ENCODE peak calls at places on chromosomes 1 and 21, in five cellular contexts. One of them, this sample, is unnamed.
A peak's percentile ranks its signal among the peaks of the same experiment; 100 is the strongest.

GRCh38 chr1:78492376-78492950 is 1.7 kb downstream of the PTGFR start:
- DNase-seq in HCT116: no peak
- DNase-seq in gastrocnemius medialis: no peak
- DNase-seq in IMR-90: no peak
- DNase-seq in stomach: no peak
- DNase-seq in this sample: no peak

GRCh38 chr1:224544711-224545110 is 71.4 kb upstream of the CNIH3 start:
- DNase-seq in HCT116: no peak
- DNase-seq in IMR-90: no peak
- DNase-seq in gastrocnemius medialis: no peak
- DNase-seq in stomach: no peak
- DNase-seq in this sample: no peak

GRCh38 chr1:34871443-34872132 is 12.0 kb upstream of the SMIM12 start:
- DNase-seq in HCT116: no peak
- DNase-seq in IMR-90: no peak
- DNase-seq in stomach: no peak
- DNase-seq in gastrocnemius medialis: no peak
- DNase-seq in this sample: no peak

GRCh38 chr1:243979396-243979795 is 71.7 kb upstream of the ZBTB18 start:
- DNase-seq in HCT116: no peak
- DNase-seq in IMR-90: no peak
- DNase-seq in gastrocnemius medialis: no peak
- DNase-seq in stomach: no peak
- DNase-seq in this sample: no peak

GRCh38 chr1:59429651-59430050 is 132.8 kb downstream of the FGGY start:
- DNase-seq in HCT116: no peak
- DNase-seq in gastrocnemius medialis: no peak
- DNase-seq in stomach: no peak
- DNase-seq in IMR-90: no peak
- DNase-seq in this sample: no peak

GRCh38 chr1:7068552-7068951 is 283.3 kb downstream of the CAMTA1 start:
- DNase-seq in HCT116: no peak
- DNase-seq in stomach: no peak
- DNase-seq in gastrocnemius medialis: no peak
- DNase-seq in IMR-90: no peak
- DNase-seq in this sample: no peak

GRCh38 chr1:244316407-244316806 is 135.3 kb downstream of the ADSS2 start:
- DNase-seq in HCT116: no peak
- DNase-seq in IMR-90: peak; percentile 69
- DNase-seq in gastrocnemius medialis: no peak
- DNase-seq in stomach: no peak
- DNase-seq in this sample: no peak

GRCh38 chr21:29350246-29350779 is 51.6 kb downstream of the BACH1 start:
- DNase-seq in IMR-90: peak; percentile 40
- DNase-seq in gastrocnemius medialis: no peak
- DNase-seq in HCT116: no peak
- DNase-seq in stomach: no peak
- DNase-seq in this sample: no peak

GRCh38 chr1:22341791-22342605 is 109.7 kb upstream of the ZBTB40 start:
- DNase-seq in gastrocnemius medialis: no peak
- DNase-seq in HCT116: no peak
- DNase-seq in stomach: no peak
- DNase-seq in IMR-90: peak; percentile 28
- DNase-seq in this sample: no peak

GRCh38 chr1:60893111-60893510 is 189.2 kb upstream of the NFIA start:
- DNase-seq in HCT116: no peak
- DNase-seq in IMR-90: no peak
- DNase-seq in gastrocnemius medialis: no peak
- DNase-seq in stomach: no peak
- DNase-seq in this sample: no peak

GRCh38 chr1:97634758-97635157 is 286.1 kb downstream of the DPYD start:
- DNase-seq in gastrocnemius medialis: no peak
- DNase-seq in stomach: no peak
- DNase-seq in HCT116: no peak
- DNase-seq in IMR-90: no peak
- DNase-seq in this sample: no peak

GRCh38 chr1:7576946-7577657 is 194.0 kb upstream of the VAMP3 start:
- DNase-seq in HCT116: peak; percentile 16
- DNase-seq in stomach: no peak
- DNase-seq in IMR-90: peak; percentile 53
- DNase-seq in gastrocnemius medialis: no peak
- DNase-seq in this sample: no peak

GRCh38 chr1:36908096-36908495 is 126.2 kb downstream of the GRIK3 start:
- DNase-seq in IMR-90: no peak
- DNase-seq in stomach: no peak
- DNase-seq in HCT116: no peak
- DNase-seq in gastrocnemius medialis: no peak
- DNase-seq in this sample: no peak

GRCh38 chr1:114468710-114469468 is 42.1 kb downstream of the TRIM33 start:
- DNase-seq in IMR-90: peak; percentile 23
- DNase-seq in gastrocnemius medialis: no peak
- DNase-seq in HCT116: no peak
- DNase-seq in stomach: no peak
- DNase-seq in this sample: no peak

GRCh38 chr1:237878406-237878805 is 12.3 kb downstream of the ZP4 start:
- DNase-seq in HCT116: no peak
- DNase-seq in gastrocnemius medialis: no peak
- DNase-seq in IMR-90: no peak
- DNase-seq in stomach: no peak
- DNase-seq in this sample: no peak

GRCh38 chr1:56255516-56256181 is 323.7 kb downstream of the PLPP3 start:
- DNase-seq in IMR-90: peak; percentile 69
- DNase-seq in gastrocnemius medialis: peak; percentile 88
- DNase-seq in HCT116: no peak
- DNase-seq in stomach: peak; percentile 40
- DNase-seq in this sample: no peak

GRCh38 chr1:209648931-209649776 is 3.1 kb downstream of the LAMB3 start:
- DNase-seq in stomach: peak; percentile 42
- DNase-seq in gastrocnemius medialis: no peak
- DNase-seq in HCT116: peak; percentile 89
- DNase-seq in IMR-90: peak; percentile 96
- DNase-seq in this sample: no peak

GRCh38 chr1:26959722-26960624 is at the start of gene KDF1:
- DNase-seq in HCT116: peak; percentile 61
- DNase-seq in IMR-90: no peak
- DNase-seq in gastrocnemius medialis: no peak
- DNase-seq in stomach: peak; percentile 92
- DNase-seq in this sample: no peak

GRCh38 chr1:67020304-67020703 is 33.6 kb downstream of the SLC35D1 start:
- DNase-seq in IMR-90: peak; percentile 75
- DNase-seq in stomach: no peak
- DNase-seq in HCT116: no peak
- DNase-seq in gastrocnemius medialis: no peak
- DNase-seq in this sample: no peak

GRCh38 chr21:42291751-42292562 is 23.3 kb downstream of the TFF3 start:
- DNase-seq in IMR-90: no peak
- DNase-seq in gastrocnemius medialis: no peak
- DNase-seq in stomach: no peak
- DNase-seq in HCT116: no peak
- DNase-seq in this sample: no peak

GRCh38 chr1:207049974-207050391 is 1.0 kb downstream of the YOD1 start:
- DNase-seq in gastrocnemius medialis: no peak
- DNase-seq in stomach: peak; percentile 64
- DNase-seq in IMR-90: peak; percentile 53
- DNase-seq in HCT116: no peak
- DNase-seq in this sample: no peak

GRCh38 chr1:45685308-45686080 is 839 bp downstream of the GPBP1L1 start:
- DNase-seq in HCT116: no peak
- DNase-seq in stomach: no peak
- DNase-seq in gastrocnemius medialis: no peak
- DNase-seq in IMR-90: peak; percentile 2
- DNase-seq in this sample: no peak

GRCh38 chr1:81513796-81514354 is 286.9 kb upstream of the ADGRL2 start:
- DNase-seq in IMR-90: no peak
- DNase-seq in stomach: no peak
- DNase-seq in gastrocnemius medialis: no peak
- DNase-seq in HCT116: no peak
- DNase-seq in this sample: no peak

GRCh38 chr1:47638713-47639112 is 200.9 kb downstream of the FOXD2 start:
- DNase-seq in IMR-90: no peak
- DNase-seq in stomach: no peak
- DNase-seq in HCT116: no peak
- DNase-seq in gastrocnemius medialis: no peak
- DNase-seq in this sample: no peak

GRCh38 chr1:23530089-23530749 is 814 bp downstream of the E2F2 start:
- DNase-seq in stomach: no peak
- DNase-seq in HCT116: no peak
- DNase-seq in IMR-90: no peak
- DNase-seq in gastrocnemius medialis: no peak
- DNase-seq in this sample: no peak

GRCh38 chr1:69499203-69499803 is 68.4 kb upstream of the LRRC7 start:
- DNase-seq in HCT116: no peak
- DNase-seq in IMR-90: no peak
- DNase-seq in gastrocnemius medialis: no peak
- DNase-seq in stomach: no peak
- DNase-seq in this sample: no peak

GRCh38 chr1:220922951-220923350 is 43.7 kb downstream of the HLX start:
- DNase-seq in HCT116: no peak
- DNase-seq in stomach: no peak
- DNase-seq in gastrocnemius medialis: no peak
- DNase-seq in IMR-90: no peak
- DNase-seq in this sample: no peak

GRCh38 chr1:201990427-201990826 is 8.0 kb downstream of the RNPEP start:
- DNase-seq in gastrocnemius medialis: no peak
- DNase-seq in IMR-90: no peak
- DNase-seq in HCT116: no peak
- DNase-seq in stomach: peak; percentile 51
- DNase-seq in this sample: no peak
- TF ChIP-seq POLR2A in gastrocnemius medialis: no peak
- TF ChIP-seq POLR2A in IMR-90: no peak
- TF ChIP-seq POLR2A in HCT116: no peak
- TF ChIP-seq POLR2A in stomach: no peak
- TF ChIP-seq POLR2A in this sample: no peak

GRCh38 chr1:38403667-38404066 is 357.1 kb upstream of the POU3F1 start:
- DNase-seq in stomach: no peak
- DNase-seq in HCT116: no peak
- DNase-seq in gastrocnemius medialis: no peak
- DNase-seq in IMR-90: no peak
- DNase-seq in this sample: no peak
- TF ChIP-seq CTCF in stomach: no peak
- TF ChIP-seq CTCF in HCT116: peak; percentile 29
- TF ChIP-seq CTCF in gastrocnemius medialis: no peak
- TF ChIP-seq CTCF in IMR-90: no peak
- TF ChIP-seq CTCF in this sample: no peak

GRCh38 chr1:228871314-228872061 is 136.2 kb downstream of the RHOU start:
- DNase-seq in gastrocnemius medialis: no peak
- DNase-seq in stomach: no peak
- DNase-seq in IMR-90: no peak
- DNase-seq in HCT116: no peak
- DNase-seq in this sample: no peak
- H3K4me1 ChIP-seq in gastrocnemius medialis: no peaks in the 10 kb centered on the region
- H3K4me1 ChIP-seq in stomach: peaks cover 18% of the 10 kb centered on the region
- H3K4me1 ChIP-seq in IMR-90: peaks cover 8% of the 10 kb centered on the region
- H3K4me1 ChIP-seq in HCT116: no peaks in the 10 kb centered on the region
- H3K4me1 ChIP-seq in this sample: no peaks in the 10 kb centered on the region

DNA sequence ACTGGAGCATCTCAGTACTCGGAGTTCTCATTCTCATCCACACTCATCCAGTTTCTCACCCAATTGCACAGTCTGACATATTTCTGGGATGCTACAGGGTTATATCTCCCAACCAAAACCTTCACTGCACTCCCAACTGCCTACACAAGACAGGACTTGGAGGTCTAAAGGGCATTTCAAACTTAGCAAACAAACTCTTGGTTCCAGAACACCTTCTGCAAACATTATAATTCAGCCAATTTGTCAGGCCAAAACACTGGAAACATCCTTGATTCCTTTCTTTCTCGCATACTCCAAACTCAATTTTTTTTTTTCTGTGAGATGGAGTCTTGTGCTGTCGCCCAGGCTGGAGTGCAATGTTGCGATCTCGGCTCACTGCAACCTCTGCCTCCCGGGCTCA is 7.9 kb downstream of the SLAMF1 start:
- DNase-seq in stomach: no peak
- DNase-seq in gastrocnemius medialis: no peak
- DNase-seq in HCT116: no peak
- DNase-seq in IMR-90: no peak
- DNase-seq in this sample: no peak
- TF ChIP-seq POLR2A in stomach: no peak
- TF ChIP-seq POLR2A in gastrocnemius medialis: no peak
- TF ChIP-seq POLR2A in HCT116: no peak
- TF ChIP-seq POLR2A in IMR-90: no peak
- TF ChIP-seq POLR2A in this sample: no peak

GRCh38 chr1:43128816-43129215 is 43.3 kb downstream of the EBNA1BP2 start:
- DNase-seq in stomach: no peak
- DNase-seq in HCT116: no peak
- DNase-seq in gastrocnemius medialis: no peak
- DNase-seq in IMR-90: no peak
- DNase-seq in this sample: no peak

GRCh38 chr1:43121251-43121650 is 50.8 kb downstream of the EBNA1BP2 start:
- DNase-seq in gastrocnemius medialis: no peak
- DNase-seq in IMR-90: no peak
- DNase-seq in HCT116: no peak
- DNase-seq in stomach: no peak
- DNase-seq in this sample: no peak

DNA sequence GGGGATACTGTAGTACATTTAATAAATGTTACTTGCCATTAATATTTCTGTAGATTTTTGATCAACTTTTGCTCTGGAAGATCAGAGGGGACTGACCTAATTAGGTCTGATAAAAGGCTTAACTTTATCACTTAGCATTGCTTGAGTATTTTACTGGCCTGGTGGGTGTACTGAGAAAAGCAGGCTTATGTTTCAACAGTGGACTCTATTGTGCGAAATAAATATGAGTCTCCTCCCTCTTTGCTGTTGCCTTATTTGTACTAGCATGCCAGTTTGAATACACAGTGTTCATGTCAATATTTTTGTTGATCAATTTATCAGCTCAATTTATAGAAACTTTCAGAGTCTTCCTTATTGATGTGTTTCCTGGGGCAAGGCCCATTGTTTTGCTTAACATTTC is 49.1 kb downstream of the EBNA1BP2 start:
- DNase-seq in HCT116: no peak
- DNase-seq in IMR-90: no peak
- DNase-seq in gastrocnemius medialis: no peak
- DNase-seq in stomach: no peak
- DNase-seq in this sample: no peak
- TF ChIP-seq CTCF in HCT116: no peak
- TF ChIP-seq CTCF in IMR-90: no peak
- TF ChIP-seq CTCF in gastrocnemius medialis: no peak
- TF ChIP-seq CTCF in stomach: no peak
- TF ChIP-seq CTCF in this sample: no peak

GRCh38 chr1:234715252-234715945 is 105.4 kb upstream of the IRF2BP2 start:
- DNase-seq in gastrocnemius medialis: no peak
- DNase-seq in HCT116: no peak
- DNase-seq in stomach: no peak
- DNase-seq in IMR-90: no peak
- DNase-seq in this sample: no peak

GRCh38 chr1:234719454-234720258 is 109.7 kb upstream of the IRF2BP2 start:
- DNase-seq in stomach: no peak
- DNase-seq in HCT116: no peak
- DNase-seq in IMR-90: no peak
- DNase-seq in gastrocnemius medialis: no peak
- DNase-seq in this sample: no peak

GRCh38 chr1:234718509-234719453 is 108.8 kb upstream of the IRF2BP2 start:
- DNase-seq in IMR-90: no peak
- DNase-seq in HCT116: no peak
- DNase-seq in stomach: no peak
- DNase-seq in gastrocnemius medialis: no peak
- DNase-seq in this sample: no peak

GRCh38 chr1:234713859-234714258 is 103.9 kb upstream of the IRF2BP2 start:
- DNase-seq in HCT116: no peak
- DNase-seq in IMR-90: no peak
- DNase-seq in gastrocnemius medialis: no peak
- DNase-seq in stomach: no peak
- DNase-seq in this sample: no peak

GRCh38 chr1:234716907-234717375 is 107.0 kb upstream of the IRF2BP2 start:
- DNase-seq in stomach: no peak
- DNase-seq in HCT116: no peak
- DNase-seq in gastrocnemius medialis: no peak
- DNase-seq in IMR-90: no peak
- DNase-seq in this sample: no peak
- H3K4me1 ChIP-seq in stomach: peaks cover 57% of the 10 kb centered on the region
- H3K4me1 ChIP-seq in HCT116: peaks cover 5% of the 10 kb centered on the region
- H3K4me1 ChIP-seq in gastrocnemius medialis: peaks cover 68% of the 10 kb centered on the region
- H3K4me1 ChIP-seq in IMR-90: peaks cover 14% of the 10 kb centered on the region
- H3K4me1 ChIP-seq in this sample: peaks cover 27% of the 10 kb centered on the region

This sample was measured in esophagus squamous epithelium.